ENCODE peak calls at places on chromosomes 16 and 17, in seven cellular contexts. D, X, N, H, J, C and P are unnamed samples.

GRCh38 chr17:45404870-45405249 is 27.8 kb downstream of the ARHGAP27 start:
- DNase-seq in D (no peak), H (no peak), X (no peak), C (no peak), J (no peak), N (no peak), P (no peak)

GRCh38 chr17:32568673-32569072 is 81.9 kb downstream of the CDK5R1 start:
- DNase-seq in D (no peak), X (no peak), N (no peak), H (no peak), C (no peak), J (no peak), P (no peak)

GRCh38 chr17:59365383-59365981 is 34.0 kb downstream of the YPEL2 start:
- DNase-seq in C (peak), N (no peak), J (no peak), D (no peak), X (no peak), H (no peak), P (no peak)

GRCh38 chr17:9768381-9768934 is 22.9 kb downstream of the DHRS7C start:
- DNase-seq in J (no peak), N (no peak), H (no peak), X (no peak), D (peak), C (peak), P (no peak)

GRCh38 chr17:30780343-30780742 is 44.1 kb downstream of the CRLF3 start:
- DNase-seq in C (no peak), X (no peak), H (peak), N (no peak), D (no peak), J (peak), P (no peak)

GRCh38 chr17:64741924-64742670 is 80.0 kb upstream of the SMURF2 start:
- DNase-seq in J (peak), X (no peak), N (peak), C (no peak), D (no peak), H (no peak), P (peak)

GRCh38 chr16:66502020-66502913 is 47.7 kb downstream of the TK2 start:
- DNase-seq in C (no peak), D (no peak), N (peak), J (peak), X (peak), H (no peak), P (peak)

GRCh38 chr16:82229800-82230619 is 60.0 kb upstream of the MPHOSPH6 start:
- DNase-seq in N (peak), X (peak), C (peak), D (peak), H (peak), J (peak), P (peak)

GRCh38 chr16:69182730-69183416 is 4.1 kb upstream of the SNTB2 start:
- DNase-seq in H (no peak), X (no peak), J (no peak), C (no peak), N (peak), D (no peak), P (no peak)

GRCh38 chr17:538096-538973 is 176.3 kb downstream of the VPS53 start:
- DNase-seq in H (no peak), N (no peak), J (no peak), D (no peak), C (no peak), X (no peak), P (no peak)

GRCh38 chr16:5200123-5200522 is 102.5 kb upstream of the EEF2KMT start:
- DNase-seq in D (no peak), J (peak), H (no peak), X (no peak), N (no peak), C (no peak), P (no peak)

GRCh38 chr16:17370233-17371013 is 100.3 kb downstream of the XYLT1 start:
- DNase-seq in N (no peak), H (no peak), D (no peak), X (no peak), J (no peak), C (no peak), P (no peak)

GRCh38 chr16:47848481-47849109 is 307.2 kb downstream of the ABCC12 start:
- DNase-seq in C (no peak), D (no peak), N (no peak), X (no peak), J (no peak), H (no peak), P (no peak)

GRCh38 chr17:43723697-43724359 is 34.8 kb downstream of the SOST start:
- DNase-seq in N (peak), H (no peak), X (no peak), C (no peak), D (peak), J (no peak), P (no peak)

GRCh38 chr16:77636615-77637014 is 85.7 kb upstream of the NUDT7 start:
- DNase-seq in H (no peak), D (no peak), X (no peak), C (no peak), J (no peak), N (no peak), P (no peak)

GRCh38 chr16:2975161-2975795 is 5.0 kb downstream of the PKMYT1 start:
- DNase-seq in H (no peak), C (no peak), N (no peak), D (no peak), X (no peak), J (no peak), P (no peak)

GRCh38 chr16:27246439-27246838 is 22.1 kb downstream of the NSMCE1 start:
- DNase-seq in N (no peak), H (no peak), D (no peak), C (no peak), J (peak), X (no peak), P (no peak)

GRCh38 chr17:18233803-18234518 is 8.5 kb downstream of the LLGL1 start:
- DNase-seq in J (no peak), C (no peak), H (no peak), N (no peak), X (no peak), D (no peak), P (no peak)

GRCh38 chr17:41448506-41448905 is 7.7 kb upstream of the KRT38 start:
- DNase-seq in J (no peak), H (no peak), D (no peak), C (no peak), N (no peak), X (no peak), P (no peak)

GRCh38 chr16:75320435-75320834 is 69.0 kb upstream of the BCAR1 start:
- DNase-seq in D (no peak), J (no peak), C (no peak), N (no peak), H (no peak), X (no peak), P (no peak)

GRCh38 chr17:34318474-34318873 is 761 bp upstream of the CCL8 start:
- DNase-seq in H (no peak), J (no peak), N (no peak), X (no peak), D (peak), C (peak), P (no peak)

GRCh38 chr17:40107266-40107980 is 7.0 kb upstream of the NR1D1 start:
- DNase-seq in N (peak), X (no peak), H (no peak), C (no peak), D (no peak), J (no peak), P (no peak)

GRCh38 chr17:30332057-30332542 is 1.8 kb downstream of the TMIGD1 start:
- DNase-seq in H (peak), X (no peak), N (no peak), D (no peak), J (no peak), C (no peak), P (no peak)

GRCh38 chr17:32240745-32241144 is 24.9 kb upstream of the RHBDL3 start:
- DNase-seq in D (no peak), N (no peak), H (no peak), C (no peak), J (peak), X (no peak), P (no peak)

GRCh38 chr16:11257131-11257938 is 1.3 kb upstream of the SOCS1 start:
- DNase-seq in J (peak), D (peak), H (no peak), N (peak), X (peak), C (peak), P (peak)

GRCh38 chr16:17696696-17697095 is 225.9 kb upstream of the XYLT1 start:
- DNase-seq in C (no peak), X (no peak), N (no peak), J (no peak), D (no peak), H (no peak), P (no peak)

GRCh38 chr16:64534180-64534780 is 587.6 kb downstream of the CDH11 start:
- DNase-seq in D (no peak), C (no peak), H (no peak), J (no peak), X (no peak), N (no peak), P (no peak)

GRCh38 chr16:89325861-89326471 is 108.5 kb downstream of the ZNF778 start:
- DNase-seq in D (peak), J (no peak), N (peak), C (peak), H (no peak), X (peak), P (no peak)

DNA sequence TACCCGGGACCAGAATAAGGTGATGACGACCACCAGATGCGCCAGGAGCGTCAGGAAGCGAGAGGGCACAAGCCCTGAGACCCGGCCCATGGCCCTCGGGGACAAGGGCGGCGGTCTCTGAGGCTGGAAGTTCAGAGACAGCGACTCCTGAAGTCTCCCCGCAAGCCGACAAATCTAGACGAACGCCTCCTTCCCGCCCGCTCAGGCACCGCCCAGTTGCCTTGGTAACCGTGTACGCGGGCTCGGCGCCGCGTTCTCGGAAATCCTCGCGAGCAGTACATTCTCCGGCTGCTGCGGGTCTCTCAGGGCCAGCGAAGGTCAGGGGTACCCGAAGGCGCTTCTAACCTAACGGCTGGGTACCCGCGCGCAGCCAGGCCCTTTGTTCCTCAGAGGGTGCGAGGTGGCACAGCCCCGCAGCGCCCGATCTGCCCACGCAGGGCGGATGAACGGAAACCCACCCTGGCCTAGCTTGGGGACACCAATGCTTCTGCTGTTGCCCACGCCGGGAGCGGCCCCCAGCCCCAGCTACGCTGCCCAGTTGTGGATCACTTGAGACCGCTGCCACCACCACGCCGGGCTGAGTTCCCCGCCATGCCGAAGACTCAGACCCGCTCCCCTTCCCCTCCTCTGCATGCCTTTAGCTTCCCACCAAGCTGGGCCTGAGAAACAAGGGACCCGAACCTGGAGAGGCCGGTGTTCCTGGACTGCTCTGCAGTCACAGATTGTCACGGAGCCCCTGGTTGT is at the start of gene TMEM107:
- DNase-seq in X (peak), H (peak), C (peak), D (peak), N (peak), J (peak), P (peak)
- TF ChIP-seq POLR2A in X (no peak), H (peak), C (peak), D (peak), N (peak), J (no peak), P (peak)

DNA sequence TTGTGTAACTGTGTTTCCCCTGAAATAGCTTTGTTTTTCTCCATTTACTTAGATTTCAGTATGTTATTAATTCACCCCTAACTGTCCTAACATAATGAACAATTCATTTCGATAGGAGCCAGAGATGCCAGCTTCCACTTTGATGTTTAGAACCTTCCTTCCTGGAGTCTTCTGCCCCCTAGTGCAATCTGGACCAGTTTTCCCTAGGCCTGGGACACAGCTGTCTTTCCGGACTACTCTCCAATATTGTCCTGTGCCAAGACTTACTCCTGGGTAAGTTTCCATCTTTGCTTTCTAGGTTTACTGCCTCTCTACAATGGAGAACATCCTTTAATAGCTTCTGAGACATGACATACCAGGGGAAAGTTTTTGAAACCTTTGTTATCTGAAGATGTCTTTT is 12.8 kb downstream of the RECQL5 start:
- DNase-seq in C (no peak), H (no peak), D (no peak), N (no peak), X (no peak), J (no peak), P (no peak)
- TF ChIP-seq CTCF in C (no peak), H (no peak), D (peak), N (no peak), X (no peak), J (no peak), P (no peak)

DNA sequence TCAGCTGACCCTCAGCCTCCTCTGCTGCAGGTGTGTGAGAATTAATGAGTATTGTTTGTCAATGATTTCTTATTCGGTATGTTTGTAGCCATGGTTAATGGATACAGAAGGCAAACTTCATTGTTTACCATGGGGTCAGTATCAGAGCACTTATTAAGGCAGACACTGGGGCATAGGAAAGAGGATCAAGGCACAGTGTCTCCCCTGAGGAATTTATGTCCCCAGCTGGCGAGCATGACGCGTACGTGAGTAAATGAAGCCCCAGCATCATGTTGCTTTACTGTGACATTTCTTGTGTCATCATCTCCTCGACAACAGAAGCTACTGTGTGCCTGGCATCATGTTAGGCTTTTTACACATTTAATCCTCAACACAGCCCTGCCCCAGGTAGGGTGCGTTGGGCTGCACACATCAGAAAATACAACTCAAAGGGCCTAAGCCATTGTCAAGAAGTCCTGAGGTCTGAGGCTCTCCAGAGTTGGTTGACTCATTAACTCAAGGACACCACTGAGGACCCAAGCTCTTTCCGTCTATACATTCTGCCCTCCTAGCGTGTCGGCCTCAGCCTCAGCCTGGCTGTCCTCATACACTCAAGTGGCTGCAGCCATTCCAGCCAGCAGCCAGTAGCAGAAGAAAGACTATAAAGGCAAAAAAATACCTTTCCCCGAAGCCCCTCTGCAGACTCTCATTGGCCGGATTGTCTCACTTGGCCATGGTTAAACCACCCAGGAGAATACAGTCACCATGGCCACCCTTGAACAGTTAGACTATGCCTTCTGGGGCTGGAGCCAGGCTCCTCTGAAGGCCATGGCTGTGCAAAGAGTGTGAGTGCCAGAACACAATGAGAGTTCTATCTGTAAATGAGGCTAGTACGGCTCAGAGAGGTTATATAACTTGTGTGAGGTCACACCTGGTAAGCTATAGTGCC is 13.9 kb upstream of the ZCCHC14 start:
- DNase-seq in N (no peak), J (no peak), X (no peak), H (no peak), D (no peak), C (no peak), P (no peak)
- TF ChIP-seq POLR2A in N (no peak), J (no peak), X (no peak), H (no peak), D (no peak), C (no peak), P (no peak)

GRCh38 chr16:1330931-1331711 is 2.3 kb upstream of the BAIAP3 start:
- DNase-seq in N (no peak), X (no peak), C (no peak), H (no peak), D (no peak), J (no peak), P (no peak)
- TF ChIP-seq CTCF in N (no peak), X (no peak), C (peak), H (no peak), D (no peak), J (no peak), P (no peak)

GRCh38 chr17:29279397-29280070 is 14.4 kb downstream of the NUFIP2 start:
- DNase-seq in H (no peak), X (no peak), N (no peak), D (no peak), J (no peak), C (no peak), P (no peak)
- TF ChIP-seq POLR2A in H (peak), X (no peak), N (no peak), D (no peak), J (no peak), C (no peak), P (no peak)

GRCh38 chr17:48023408-48024148 is 14.0 kb downstream of the COPZ2 start:
- DNase-seq in N (peak), D (peak), X (peak), H (no peak), J (peak), C (no peak), P (peak)
- TF ChIP-seq CTCF in N (no peak), D (no peak), X (no peak), H (no peak), J (no peak), C (no peak), P (peak)

GRCh38 chr16:13883881-13884280 is 36.1 kb upstream of the ERCC4 start:
- DNase-seq in N (no peak), H (no peak), X (no peak), C (no peak), D (no peak), J (no peak), P (no peak)
- TF ChIP-seq POLR2A in N (no peak), H (no peak), X (no peak), C (no peak), D (no peak), J (no peak), P (no peak)

GRCh38 chr16:30659507-30660423 is 1.5 kb downstream of the FBRS start:
- DNase-seq in H (no peak), N (no peak), J (no peak), X (no peak), D (no peak), C (peak), P (no peak)

GRCh38 chr16:30656974-30657865 is 1.0 kb upstream of the FBRS start:
- DNase-seq in X (no peak), H (no peak), C (no peak), D (peak), J (no peak), N (no peak), P (no peak)

GRCh38 chr16:30657866-30658730 is at the start of gene FBRS:
- DNase-seq in J (peak), N (peak), D (peak), C (peak), H (peak), X (peak), P (peak)

GRCh38 chr16:30660424-30661251 is 2.4 kb downstream of the FBRS start:
- DNase-seq in D (no peak), C (no peak), J (no peak), N (no peak), X (no peak), H (no peak), P (no peak)

DNA sequence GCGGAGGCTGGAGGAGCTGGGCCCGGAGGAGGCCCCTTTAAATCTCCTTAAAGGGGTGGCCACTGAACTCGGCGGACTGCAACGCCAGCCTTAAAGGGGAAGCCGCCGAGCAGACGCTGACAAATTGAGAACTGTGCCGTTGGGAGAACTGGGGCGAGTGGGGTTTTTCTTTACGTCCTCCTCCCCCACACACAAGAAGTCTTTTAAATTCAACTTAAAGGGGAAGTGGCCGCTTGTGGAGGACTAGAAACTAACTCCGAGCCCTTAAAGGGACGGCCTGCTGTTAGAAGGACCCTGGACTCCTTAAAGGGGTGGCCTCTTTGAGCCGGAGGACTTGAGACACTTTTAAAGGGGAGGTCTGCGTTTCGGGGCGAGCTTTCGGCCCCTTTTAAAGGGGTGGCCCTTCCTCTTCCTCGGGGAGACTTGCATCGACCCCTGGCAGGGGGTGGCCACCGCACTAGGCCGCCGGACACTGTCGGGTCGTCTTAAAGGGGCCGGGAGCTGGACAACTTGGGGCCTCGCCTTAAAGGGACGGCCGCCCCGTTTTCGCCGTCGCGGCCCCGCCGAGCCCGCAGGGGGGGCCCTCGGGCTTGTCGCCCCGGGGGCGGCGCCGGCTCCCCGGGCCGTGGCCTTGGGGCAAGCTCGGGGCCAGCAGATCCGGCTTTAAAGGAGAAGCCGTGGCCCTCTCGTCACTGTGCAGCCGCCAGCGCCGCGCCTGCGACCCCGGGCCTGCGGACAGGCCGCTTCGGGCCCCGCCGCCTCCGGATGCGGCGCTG is 688 bp downstream of the FBRS start:
- DNase-seq in J (peak), X (peak), C (peak), N (peak), H (peak), D (peak), P (peak)
- TF ChIP-seq CTCF in J (no peak), X (no peak), C (peak), N (peak), H (no peak), D (peak), P (peak)

DNA sequence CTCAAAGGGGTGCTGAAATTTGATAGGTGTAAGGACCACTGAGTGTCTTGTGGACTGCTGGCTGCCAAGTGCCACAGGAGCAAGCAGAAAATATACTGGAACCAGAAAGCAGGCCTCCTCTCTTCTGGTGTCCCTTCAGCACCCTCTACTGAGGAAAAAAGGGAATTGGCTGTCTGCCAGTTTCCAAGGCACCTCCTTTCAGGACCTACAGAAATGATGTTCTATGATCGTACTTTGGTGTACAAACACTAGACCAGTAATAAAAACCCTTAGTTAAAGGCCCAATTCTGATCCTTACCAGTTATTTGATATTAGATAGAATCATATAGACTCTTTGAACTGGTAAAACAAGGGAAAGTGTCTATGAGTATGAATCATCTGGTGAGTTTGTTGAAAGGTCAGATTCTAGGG is 35.8 kb upstream of the BCAS3 start:
- DNase-seq in J (no peak), N (peak), D (peak), C (peak), H (no peak), X (peak), P (no peak)
- TF ChIP-seq POLR2A in J (no peak), N (no peak), D (no peak), C (no peak), H (no peak), X (no peak), P (no peak)

GRCh38 chr17:62995377-62995885 is 29.4 kb downstream of the TANC2 start:
- DNase-seq in X (peak), N (no peak), J (no peak), H (no peak), C (peak), D (peak), P (no peak)
- TF ChIP-seq CTCF in X (no peak), N (no peak), J (no peak), H (peak), C (peak), D (peak), P (no peak)